ENCODE peak calls at places on chromosomes 6 and 20, in seven cellular contexts. M is PC-3, D is AG10803, T is psoas muscle, V is A549, N is kidney epithelial cell, Q is foreskin fibroblast. O is an unnamed sample.

GRCh38 chr6:158057213-158057987 is 75.7 kb downstream of the SYNJ2 start:
- DNase-seq in M (peak; percentile 93), D (peak; percentile 95), T (no peak), V (peak; percentile 75), N (peak; percentile 88), Q (peak; percentile 94), O (peak; percentile 77)

GRCh38 chr6:45619994-45620471 is 242.3 kb upstream of the SUPT3H start:
- DNase-seq in M (no peak), D (peak; percentile 63), T (no peak), V (no peak), N (no peak), Q (peak; percentile 82), O (no peak)

GRCh38 chr6:169529931-169530761 is 171.7 kb downstream of the WDR27 start:
- DNase-seq in M (peak; percentile 61), D (peak; percentile 97), T (no peak), V (peak; percentile 39), N (peak; percentile 55), Q (peak; percentile 85), O (no peak)

GRCh38 chr6:87366428-87366827 is 21.8 kb downstream of the C6orf163 start:
- DNase-seq in M (no peak), D (no peak), T (no peak), V (no peak), N (no peak), Q (peak; percentile 6), O (no peak)

GRCh38 chr20:59120919-59121318 is 42.7 kb upstream of the ZNF831 start:
- DNase-seq in M (no peak), D (no peak), T (no peak), V (no peak), N (no peak), Q (no peak), O (no peak)

GRCh38 chr6:29813809-29814208 is 13.8 kb upstream of the HLA-G start:
- DNase-seq in M (peak; percentile 68), D (peak; percentile 1), T (no peak), V (peak; percentile 20), N (no peak), Q (peak; percentile 12), O (no peak)

GRCh38 chr6:38876470-38876869 is 161.4 kb downstream of the DNAH8 start:
- DNase-seq in M (no peak), D (no peak), T (no peak), V (no peak), N (no peak), Q (no peak), O (no peak)

GRCh38 chr6:56667336-56667735 is 24.6 kb upstream of the DST start:
- DNase-seq in M (no peak), D (no peak), T (no peak), V (no peak), N (no peak), Q (no peak), O (no peak)

GRCh38 chr6:33991610-33992009 is 154.3 kb downstream of the GRM4 start:
- DNase-seq in M (no peak), D (no peak), T (no peak), V (no peak), N (no peak), Q (no peak), O (no peak)

GRCh38 chr6:12522347-12522746 is 194.2 kb upstream of the PHACTR1 start:
- DNase-seq in M (no peak), D (no peak), T (no peak), V (no peak), N (no peak), Q (no peak), O (no peak)

GRCh38 chr20:330233-331149 is 5.1 kb downstream of the SOX12 start:
- DNase-seq in M (peak; percentile 83), D (peak; percentile 66), T (peak; percentile 56), V (peak; percentile 79), N (no peak), Q (peak; percentile 85), O (no peak)

GRCh38 chr6:96391776-96392175 is 129.8 kb upstream of the UFL1 start:
- DNase-seq in M (peak; percentile 40), D (no peak), T (no peak), V (no peak), N (no peak), Q (no peak), O (no peak)

GRCh38 chr20:19498756-19499155 is 259.3 kb upstream of the RIN2 start:
- DNase-seq in M (no peak), D (no peak), T (no peak), V (no peak), N (no peak), Q (no peak), O (no peak)

GRCh38 chr6:89323461-89324098 is 8.5 kb upstream of the GABRR2 start:
- DNase-seq in M (no peak), D (no peak), T (no peak), V (no peak), N (no peak), Q (peak; percentile 27), O (no peak)

GRCh38 chr6:87583822-87584221 is 6.0 kb downstream of the RARS2 start:
- DNase-seq in M (no peak), D (no peak), T (no peak), V (no peak), N (no peak), Q (no peak), O (no peak)

GRCh38 chr6:123641497-123641896 is 4.7 kb upstream of the TRDN start:
- DNase-seq in M (no peak), D (no peak), T (no peak), V (no peak), N (no peak), Q (no peak), O (no peak)

GRCh38 chr6:170281331-170282292 is 9.3 kb downstream of the DLL1 start:
- DNase-seq in M (no peak), D (no peak), T (peak; percentile 48), V (no peak), N (no peak), Q (no peak), O (no peak)

GRCh38 chr6:152721956-152722355 is 24.3 kb downstream of the MYCT1 start:
- DNase-seq in M (no peak), D (no peak), T (no peak), V (no peak), N (no peak), Q (no peak), O (no peak)

GRCh38 chr6:146200136-146200708 is 171.4 kb downstream of the GRM1 start:
- DNase-seq in M (no peak), D (peak; percentile 3), T (no peak), V (no peak), N (no peak), Q (no peak), O (no peak)

GRCh38 chr6:43972179-43972914 is 154.9 kb downstream of the MRPL14 start:
- DNase-seq in M (peak; percentile 55), D (peak; percentile 52), T (no peak), V (no peak), N (no peak), Q (no peak), O (no peak)

GRCh38 chr20:1440024-1440423 is 26.6 kb downstream of the NSFL1C start:
- DNase-seq in M (peak; percentile 61), D (peak; percentile 11), T (no peak), V (peak; percentile 50), N (no peak), Q (no peak), O (no peak)

GRCh38 chr20:36051318-36052116 is 83.1 kb downstream of the CNBD2 start:
- DNase-seq in M (no peak), D (no peak), T (no peak), V (no peak), N (no peak), Q (no peak), O (no peak)

GRCh38 chr6:17224056-17224455 is 57.1 kb upstream of the RBM24 start:
- DNase-seq in M (no peak), D (peak; percentile 52), T (no peak), V (no peak), N (no peak), Q (no peak), O (no peak)

GRCh38 chr20:34559311-34560140 is 1.0 kb downstream of the MAP1LC3A start:
- DNase-seq in M (no peak), D (no peak), T (peak; percentile 66), V (no peak), N (no peak), Q (no peak), O (no peak)

GRCh38 chr6:34950849-34951248 is 61.8 kb downstream of the ANKS1A start:
- DNase-seq in M (no peak), D (no peak), T (no peak), V (no peak), N (no peak), Q (no peak), O (no peak)

GRCh38 chr20:47189060-47189459 is 167.4 kb downstream of the ZMYND8 start:
- DNase-seq in M (no peak), D (peak; percentile 62), T (peak; percentile 0), V (no peak), N (no peak), Q (no peak), O (no peak)
- H3K4me3 ChIP-seq in M (no peak overlapping the region), D (no peak overlapping the region), T (no peak overlapping the region), V (no peak overlapping the region), N (no peak overlapping the region), Q (no peak overlapping the region), O (peak overlapping the region; percentile 20)

GRCh38 chr6:160456214-160456546 is 108.0 kb downstream of the SLC22A3 start:
- DNase-seq in M (no peak), D (no peak), T (no peak), V (no peak), N (no peak), Q (no peak), O (no peak)
- TF ChIP-seq CTCF in M (no peak), D (no peak), T (no peak), V (no peak), N (no peak), Q (peak; percentile 1), O (no peak)

DNA sequence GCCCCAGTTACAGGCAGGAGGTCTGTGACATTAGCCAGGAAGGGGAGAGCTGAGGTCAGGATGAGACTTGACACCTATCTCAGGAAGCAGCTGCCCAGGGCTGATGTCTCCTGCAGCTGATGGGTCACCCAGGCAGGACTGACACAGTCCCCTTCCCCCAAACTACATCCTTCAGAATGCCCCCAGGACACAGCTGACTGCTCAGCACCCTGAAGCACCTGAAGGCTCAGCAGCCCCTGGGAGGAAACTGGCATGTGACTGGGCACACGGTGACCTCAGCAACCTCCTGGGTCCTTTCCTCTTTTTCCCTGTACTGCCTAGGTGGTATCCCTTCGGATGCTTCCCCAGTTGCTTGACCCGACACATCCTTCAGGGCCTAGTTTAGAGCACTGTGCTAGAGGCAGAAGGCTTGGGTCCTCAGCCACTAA is 1.9 kb downstream of the SDC4 start:
- DNase-seq in M (peak; percentile 44), D (no peak), T (peak; percentile 67), V (no peak), N (no peak), Q (no peak), O (no peak)
- H3K4me3 ChIP-seq in M (peak overlapping the region; percentile 97), D (peak overlapping the region; percentile 97), T (peak overlapping the region; percentile 79), V (peak overlapping the region; percentile 86), N (peak overlapping the region; percentile 73), Q (peak overlapping the region; percentile 95), O (peak overlapping the region; percentile 84)

DNA sequence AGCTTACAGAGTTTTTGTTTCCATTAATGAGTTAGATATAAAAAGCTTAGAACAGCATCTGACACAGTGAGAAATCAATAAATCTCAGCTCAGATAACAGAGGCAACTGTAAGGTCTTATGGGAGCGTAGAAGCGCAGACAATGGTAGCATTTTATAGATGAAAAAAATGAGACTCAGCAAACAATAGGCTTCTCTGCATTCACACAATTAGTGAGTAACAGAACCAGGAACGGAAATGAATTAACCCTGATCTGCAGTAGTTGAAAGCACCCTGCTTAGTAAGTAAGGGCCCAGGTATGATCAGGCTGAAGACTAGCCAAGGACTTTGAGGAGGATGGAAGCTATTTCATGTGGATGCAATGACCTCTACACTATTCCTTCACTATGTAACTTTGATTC is 147.2 kb upstream of the EYA4 start:
- DNase-seq in M (peak; percentile 48), D (no peak), T (no peak), V (no peak), N (no peak), Q (no peak), O (no peak)
- TF ChIP-seq CTCF in M (no peak), D (no peak), T (no peak), V (no peak), N (no peak), Q (no peak), O (no peak)

GRCh38 chr6:166541876-166542579 is 44.5 kb downstream of the RAMACL start:
- DNase-seq in M (no peak), D (no peak), T (no peak), V (no peak), N (no peak), Q (no peak), O (no peak)
- H3K4me3 ChIP-seq in M (peak overlapping the region; percentile 47), D (no peak overlapping the region), T (no peak overlapping the region), V (no peak overlapping the region), N (no peak overlapping the region), Q (no peak overlapping the region), O (no peak overlapping the region)

O was measured in AG04449.